ENCODE peak calls at places on chromosomes 1 and 21, in nine cellular contexts. I, J, Z, D, H, F, Y, G and C are unnamed samples.

GRCh38 chr1:65866439-65866838 is 73.7 kb downstream of the PDE4B start:
- DNase-seq in I (no peak), J (no peak), Z (no peak), D (no peak), H (no peak), F (no peak), Y (no peak), G (no peak), C (no peak)

GRCh38 chr1:117828206-117828605 is 101.2 kb downstream of the GDAP2 start:
- DNase-seq in I (no peak), J (no peak), Z (no peak), D (no peak), H (no peak), F (no peak), Y (peak; percentile 30), G (no peak), C (no peak)

GRCh38 chr1:150692720-150693119 is 4.2 kb downstream of the GOLPH3L start:
- DNase-seq in I (no peak), J (no peak), Z (no peak), D (no peak), H (no peak), F (no peak), Y (peak; percentile 7), G (no peak), C (no peak)

GRCh38 chr1:39082140-39082799 is 56.1 kb downstream of the NDUFS5 start:
- DNase-seq in I (no peak), J (no peak), Z (no peak), D (no peak), H (no peak), F (peak; percentile 42), Y (no peak), G (no peak), C (no peak)

GRCh38 chr1:116769994-116770393 is 15.8 kb downstream of the CD2 start:
- DNase-seq in I (no peak), J (no peak), Z (no peak), D (no peak), H (no peak), F (no peak), Y (no peak), G (no peak), C (no peak)

GRCh38 chr1:228288536-228289238 is 80.8 kb downstream of the OBSCN start:
- DNase-seq in I (no peak), J (peak; percentile 24), Z (no peak), D (no peak), H (no peak), F (no peak), Y (no peak), G (no peak), C (no peak)

GRCh38 chr1:50097041-50097739 is 11.5 kb upstream of the ELAVL4 start:
- DNase-seq in I (no peak), J (no peak), Z (no peak), D (no peak), H (no peak), F (no peak), Y (no peak), G (no peak), C (no peak)

GRCh38 chr1:57908471-57908870 is 484.6 kb upstream of the DAB1 start:
- DNase-seq in I (no peak), J (no peak), Z (no peak), D (no peak), H (no peak), F (no peak), Y (no peak), G (no peak), C (no peak)

GRCh38 chr1:1144843-1145546 is 28.7 kb upstream of the TTLL10 start:
- DNase-seq in I (no peak), J (no peak), Z (no peak), D (no peak), H (no peak), F (no peak), Y (no peak), G (no peak), C (no peak)

GRCh38 chr21:32240708-32241433 is 38.0 kb downstream of the MIS18A start:
- DNase-seq in I (no peak), J (no peak), Z (no peak), D (no peak), H (no peak), F (no peak), Y (no peak), G (no peak), C (no peak)

GRCh38 chr1:234745844-234746797 is 136.1 kb upstream of the IRF2BP2 start:
- DNase-seq in I (peak; percentile 79), J (no peak), Z (peak; percentile 84), D (no peak), H (no peak), F (no peak), Y (peak; percentile 67), G (no peak), C (no peak)

GRCh38 chr1:3614755-3615742 is 3.7 kb upstream of the MEGF6 start:
- DNase-seq in I (no peak), J (no peak), Z (no peak), D (no peak), H (no peak), F (peak; percentile 71), Y (peak; percentile 16), G (no peak), C (peak; percentile 39)

GRCh38 chr21:43861716-43862115 is 3.3 kb upstream of the AGPAT3 start:
- DNase-seq in I (no peak), J (no peak), Z (no peak), D (no peak), H (no peak), F (no peak), Y (no peak), G (no peak), C (no peak)

GRCh38 chr1:200642481-200642880 is 21.9 kb upstream of the KIF14 start:
- DNase-seq in I (no peak), J (no peak), Z (peak; percentile 42), D (no peak), H (no peak), F (no peak), Y (no peak), G (no peak), C (no peak)

GRCh38 chr1:235758931-235759330 is 107.8 kb downstream of the LYST start:
- DNase-seq in I (no peak), J (no peak), Z (no peak), D (no peak), H (no peak), F (no peak), Y (peak; percentile 83), G (no peak), C (peak; percentile 100)

GRCh38 chr1:113191579-113192076 is 118.6 kb downstream of the LRIG2 start:
- DNase-seq in I (peak; percentile 99), J (no peak), Z (peak; percentile 52), D (peak; percentile 94), H (no peak), F (no peak), Y (peak; percentile 59), G (no peak), C (peak; percentile 16)

GRCh38 chr1:1075148-1075935 is 1.2 kb upstream of the RNF223 start:
- DNase-seq in I (no peak), J (peak; percentile 30), Z (no peak), D (no peak), H (no peak), F (no peak), Y (no peak), G (no peak), C (no peak)

GRCh38 chr1:29382851-29383588 is 146.7 kb downstream of the PTPRU start:
- DNase-seq in I (no peak), J (no peak), Z (no peak), D (no peak), H (no peak), F (no peak), Y (no peak), G (peak; percentile 69), C (no peak)

GRCh38 chr1:246001821-246002220 is 505.3 kb downstream of the SMYD3 start:
- DNase-seq in I (no peak), J (no peak), Z (no peak), D (no peak), H (no peak), F (no peak), Y (no peak), G (no peak), C (peak; percentile 30)

GRCh38 chr1:219792337-219793021 is 135.9 kb downstream of the SLC30A10 start:
- DNase-seq in I (no peak), J (no peak), Z (no peak), D (no peak), H (no peak), F (no peak), Y (peak; percentile 22), G (no peak), C (no peak)

GRCh38 chr21:30345014-30345413 is 3.4 kb downstream of the KRTAP23-1 start:
- DNase-seq in I (no peak), J (no peak), Z (no peak), D (no peak), H (no peak), F (peak; percentile 45), Y (no peak), G (no peak), C (no peak)
- TF ChIP-seq CTCF in I (no peak), J (no peak), Z (no peak), D (no peak), H (no peak), F (peak; percentile 53), Y (no peak), G (no peak), C (no peak)

GRCh38 chr1:88984553-88984945 is 7.9 kb downstream of the KYAT3 start:
- DNase-seq in I (no peak), J (no peak), Z (no peak), D (no peak), H (no peak), F (no peak), Y (no peak), G (no peak), C (no peak)
- TF ChIP-seq CTCF in I (no peak), J (no peak), Z (no peak), D (no peak), H (no peak), F (no peak), Y (no peak), G (no peak), C (no peak)

GRCh38 chr1:204130178-204130577 is 21.7 kb downstream of the ETNK2 start:
- DNase-seq in I (peak; percentile 69), J (no peak), Z (no peak), D (no peak), H (no peak), F (peak; percentile 25), Y (no peak), G (no peak), C (peak; percentile 61)
- TF ChIP-seq CTCF in I (no peak), J (no peak), Z (no peak), D (no peak), H (no peak), F (no peak), Y (no peak), G (no peak), C (no peak)

DNA sequence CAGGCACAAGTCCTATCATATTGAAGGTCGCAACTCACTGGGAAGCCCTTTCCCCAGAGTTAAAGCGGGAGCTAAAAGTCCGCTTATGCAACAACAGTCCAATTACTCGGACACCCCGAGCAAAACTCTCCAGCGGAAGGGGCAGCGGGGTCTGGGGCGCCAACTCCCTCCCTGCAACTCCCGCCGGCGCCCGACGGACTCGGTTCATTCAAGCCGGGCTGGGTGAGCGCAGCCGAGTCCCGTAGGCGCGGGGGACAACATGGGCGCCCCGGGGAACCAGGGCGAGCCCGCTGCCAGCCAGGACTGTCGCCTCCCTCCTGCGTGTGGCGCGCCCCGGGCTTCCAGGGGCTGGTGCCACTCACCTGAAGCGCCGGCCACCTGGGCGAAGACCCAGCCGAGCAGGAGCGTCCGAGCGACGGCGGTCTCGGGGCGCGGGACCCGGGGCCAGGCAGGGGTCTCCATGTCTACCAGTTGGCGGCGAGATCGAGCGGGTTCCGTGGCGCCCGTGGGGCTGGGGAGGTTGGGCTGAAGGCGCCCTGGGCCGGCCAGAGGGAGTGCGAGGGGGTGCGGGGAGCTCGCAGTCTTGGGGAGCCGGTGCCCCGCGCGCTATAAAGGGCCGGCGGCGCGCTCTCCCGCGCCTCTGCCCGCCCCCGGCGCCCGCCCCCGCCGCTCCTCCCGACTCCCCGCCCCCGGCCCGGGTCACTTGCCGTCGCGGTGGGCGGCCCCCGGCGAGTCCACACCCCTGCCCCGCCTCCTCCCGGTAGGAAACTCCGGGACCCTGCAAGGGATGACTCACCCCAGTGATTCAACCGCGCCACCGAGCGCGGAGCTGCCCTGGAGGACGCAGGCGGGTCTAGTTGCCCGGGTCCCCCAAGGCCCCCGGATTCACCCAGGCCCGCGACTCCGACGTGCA is at the start of gene F3:
- DNase-seq in I (peak; percentile 93), J (peak; percentile 94), Z (peak; percentile 94), D (peak; percentile 70), H (peak; percentile 77), F (peak; percentile 89), Y (peak; percentile 97), G (peak; percentile 90), C (peak; percentile 91)
- TF ChIP-seq CTCF in I (no peak), J (no peak), Z (no peak), D (no peak), H (no peak), F (no peak), Y (peak; percentile 6), G (peak; percentile 38), C (no peak)